ENCODE peak calls at places on chromosomes 1 and 21, in six cellular contexts. One of them, this sample, is unnamed.

GRCh38 chr21:46152939-46153258 is 2.5 kb downstream of the FTCD start:
- DNase-seq in dorsolateral prefrontal cortex: no peak
- DNase-seq in colonic mucosa: no peak
- DNase-seq in fibroblast of mammary gland: no peak
- DNase-seq in IMR-90: no peak
- DNase-seq in GM13977: no peak
- DNase-seq in this sample: no peak

GRCh38 chr21:30491963-30492428 is at the start of gene KRTAP19-3:
- DNase-seq in fibroblast of mammary gland: no peak
- DNase-seq in GM13977: no peak
- DNase-seq in IMR-90: no peak
- DNase-seq in colonic mucosa: no peak
- DNase-seq in dorsolateral prefrontal cortex: no peak
- DNase-seq in this sample: no peak

GRCh38 chr21:15224346-15225086 is 159.7 kb upstream of the NRIP1 start:
- DNase-seq in IMR-90: peak
- DNase-seq in dorsolateral prefrontal cortex: no peak
- DNase-seq in colonic mucosa: no peak
- DNase-seq in fibroblast of mammary gland: peak
- DNase-seq in GM13977: no peak
- DNase-seq in this sample: peak

GRCh38 chr1:221829327-221830011 is 87.6 kb upstream of the DUSP10 start:
- DNase-seq in fibroblast of mammary gland: peak
- DNase-seq in GM13977: no peak
- DNase-seq in colonic mucosa: no peak
- DNase-seq in dorsolateral prefrontal cortex: peak
- DNase-seq in IMR-90: peak
- DNase-seq in this sample: peak

GRCh38 chr1:153705484-153705883 is 22.4 kb upstream of the INTS3 start:
- DNase-seq in dorsolateral prefrontal cortex: no peak
- DNase-seq in fibroblast of mammary gland: no peak
- DNase-seq in GM13977: no peak
- DNase-seq in colonic mucosa: no peak
- DNase-seq in IMR-90: no peak
- DNase-seq in this sample: peak

GRCh38 chr1:21329209-21329844 is 39.1 kb upstream of the ECE1 start:
- DNase-seq in colonic mucosa: peak
- DNase-seq in GM13977: no peak
- DNase-seq in dorsolateral prefrontal cortex: no peak
- DNase-seq in IMR-90: no peak
- DNase-seq in fibroblast of mammary gland: peak
- DNase-seq in this sample: peak

GRCh38 chr1:223123238-223123976 is 19.6 kb downstream of the TLR5 start:
- DNase-seq in fibroblast of mammary gland: peak
- DNase-seq in GM13977: peak
- DNase-seq in IMR-90: peak
- DNase-seq in colonic mucosa: peak
- DNase-seq in dorsolateral prefrontal cortex: peak
- DNase-seq in this sample: peak

GRCh38 chr1:114746450-114747121 is 11.2 kb downstream of the CSDE1 start:
- DNase-seq in dorsolateral prefrontal cortex: no peak
- DNase-seq in fibroblast of mammary gland: no peak
- DNase-seq in IMR-90: no peak
- DNase-seq in colonic mucosa: no peak
- DNase-seq in GM13977: no peak
- DNase-seq in this sample: no peak

GRCh38 chr1:52142220-52143153 is 598 bp downstream of the ZFYVE9 start:
- DNase-seq in fibroblast of mammary gland: peak
- DNase-seq in colonic mucosa: peak
- DNase-seq in GM13977: peak
- DNase-seq in dorsolateral prefrontal cortex: no peak
- DNase-seq in IMR-90: peak
- DNase-seq in this sample: peak

GRCh38 chr1:29297476-29297875 is 61.2 kb downstream of the PTPRU start:
- DNase-seq in fibroblast of mammary gland: no peak
- DNase-seq in dorsolateral prefrontal cortex: no peak
- DNase-seq in IMR-90: peak
- DNase-seq in GM13977: no peak
- DNase-seq in colonic mucosa: no peak
- DNase-seq in this sample: no peak

GRCh38 chr1:218741852-218742251 is 396.7 kb downstream of the TGFB2 start:
- DNase-seq in fibroblast of mammary gland: peak
- DNase-seq in colonic mucosa: no peak
- DNase-seq in dorsolateral prefrontal cortex: no peak
- DNase-seq in IMR-90: peak
- DNase-seq in GM13977: no peak
- DNase-seq in this sample: no peak

GRCh38 chr1:234915923-234916675 is 212.5 kb downstream of the TOMM20 start:
- DNase-seq in colonic mucosa: no peak
- DNase-seq in fibroblast of mammary gland: peak
- DNase-seq in IMR-90: no peak
- DNase-seq in dorsolateral prefrontal cortex: no peak
- DNase-seq in GM13977: no peak
- DNase-seq in this sample: no peak

GRCh38 chr1:219339466-219339865 is 165.8 kb downstream of the LYPLAL1 start:
- DNase-seq in IMR-90: peak
- DNase-seq in fibroblast of mammary gland: peak
- DNase-seq in colonic mucosa: no peak
- DNase-seq in GM13977: no peak
- DNase-seq in dorsolateral prefrontal cortex: no peak
- DNase-seq in this sample: no peak

GRCh38 chr1:47507921-47508894 is 70.4 kb downstream of the FOXD2 start:
- DNase-seq in GM13977: peak
- DNase-seq in IMR-90: no peak
- DNase-seq in dorsolateral prefrontal cortex: no peak
- DNase-seq in fibroblast of mammary gland: no peak
- DNase-seq in colonic mucosa: peak
- DNase-seq in this sample: no peak

GRCh38 chr1:100714599-100714998 is 4.9 kb upstream of the VCAM1 start:
- DNase-seq in fibroblast of mammary gland: no peak
- DNase-seq in GM13977: no peak
- DNase-seq in IMR-90: no peak
- DNase-seq in colonic mucosa: no peak
- DNase-seq in dorsolateral prefrontal cortex: no peak
- DNase-seq in this sample: no peak

GRCh38 chr1:235409045-235409820 is 42.0 kb downstream of the TBCE start:
- DNase-seq in colonic mucosa: no peak
- DNase-seq in IMR-90: no peak
- DNase-seq in fibroblast of mammary gland: no peak
- DNase-seq in GM13977: no peak
- DNase-seq in dorsolateral prefrontal cortex: no peak
- DNase-seq in this sample: no peak

GRCh38 chr1:212267017-212267416 is 18.2 kb upstream of the PPP2R5A start:
- DNase-seq in IMR-90: no peak
- DNase-seq in GM13977: no peak
- DNase-seq in fibroblast of mammary gland: no peak
- DNase-seq in dorsolateral prefrontal cortex: no peak
- DNase-seq in colonic mucosa: no peak
- DNase-seq in this sample: no peak

GRCh38 chr1:22528451-22528850 is 34.8 kb upstream of the EPHA8 start:
- DNase-seq in fibroblast of mammary gland: no peak
- DNase-seq in colonic mucosa: no peak
- DNase-seq in GM13977: no peak
- DNase-seq in dorsolateral prefrontal cortex: no peak
- DNase-seq in IMR-90: no peak
- DNase-seq in this sample: no peak

GRCh38 chr1:219757890-219758289 is 145.0 kb upstream of the ZC3H11B start:
- DNase-seq in dorsolateral prefrontal cortex: no peak
- DNase-seq in GM13977: no peak
- DNase-seq in fibroblast of mammary gland: peak
- DNase-seq in colonic mucosa: no peak
- DNase-seq in IMR-90: no peak
- DNase-seq in this sample: peak

GRCh38 chr1:177286396-177286795 is 115.6 kb downstream of the BRINP2 start:
- DNase-seq in IMR-90: peak
- DNase-seq in colonic mucosa: no peak
- DNase-seq in dorsolateral prefrontal cortex: no peak
- DNase-seq in fibroblast of mammary gland: peak
- DNase-seq in GM13977: no peak
- DNase-seq in this sample: no peak

GRCh38 chr1:154501423-154502065 is 475 bp upstream of the TDRD10 start:
- DNase-seq in colonic mucosa: peak
- DNase-seq in dorsolateral prefrontal cortex: no peak
- DNase-seq in GM13977: peak
- DNase-seq in IMR-90: no peak
- DNase-seq in fibroblast of mammary gland: no peak
- DNase-seq in this sample: no peak

GRCh38 chr1:91018006-91018405 is 3.8 kb downstream of the ZNF644 start:
- DNase-seq in colonic mucosa: no peak
- DNase-seq in GM13977: peak
- DNase-seq in dorsolateral prefrontal cortex: no peak
- DNase-seq in IMR-90: no peak
- DNase-seq in fibroblast of mammary gland: peak
- DNase-seq in this sample: no peak

GRCh38 chr1:35958558-35958957 is 27.7 kb downstream of the AGO3 start:
- DNase-seq in IMR-90: no peak
- DNase-seq in colonic mucosa: no peak
- DNase-seq in fibroblast of mammary gland: no peak
- DNase-seq in GM13977: no peak
- DNase-seq in dorsolateral prefrontal cortex: no peak
- DNase-seq in this sample: no peak

GRCh38 chr1:238558746-238559145 is 668.0 kb upstream of the ZP4 start:
- DNase-seq in fibroblast of mammary gland: no peak
- DNase-seq in dorsolateral prefrontal cortex: no peak
- DNase-seq in IMR-90: no peak
- DNase-seq in colonic mucosa: no peak
- DNase-seq in GM13977: no peak
- DNase-seq in this sample: no peak

GRCh38 chr1:238558156-238558555 is 667.4 kb upstream of the ZP4 start:
- DNase-seq in fibroblast of mammary gland: peak
- DNase-seq in dorsolateral prefrontal cortex: no peak
- DNase-seq in colonic mucosa: no peak
- DNase-seq in IMR-90: peak
- DNase-seq in GM13977: no peak
- DNase-seq in this sample: peak

DNA sequence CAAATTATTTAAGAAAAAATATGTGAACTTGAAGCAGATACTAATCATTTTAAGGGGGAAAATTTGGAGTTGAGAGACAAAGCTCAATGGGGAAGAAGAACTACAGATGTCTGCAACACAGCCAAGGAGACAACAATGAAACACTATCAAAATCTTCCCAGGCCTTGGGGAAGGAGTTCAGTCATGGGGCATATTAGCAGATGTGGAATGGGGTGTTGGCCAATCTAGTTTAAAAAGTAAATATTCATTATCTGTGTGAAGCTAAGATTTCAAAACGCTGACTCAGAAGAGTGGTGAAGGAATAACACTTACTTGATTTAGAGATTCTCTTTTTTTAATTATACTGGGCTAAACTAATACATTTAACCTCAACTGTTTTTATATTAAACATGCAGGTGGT is 671.7 kb upstream of the ZP4 start:
- DNase-seq in GM13977: no peak
- DNase-seq in dorsolateral prefrontal cortex: no peak
- DNase-seq in fibroblast of mammary gland: peak
- DNase-seq in colonic mucosa: no peak
- DNase-seq in IMR-90: peak
- DNase-seq in this sample: peak
- TF ChIP-seq CTCF in GM13977: no peak
- TF ChIP-seq CTCF in dorsolateral prefrontal cortex: no peak
- TF ChIP-seq CTCF in fibroblast of mammary gland: no peak
- TF ChIP-seq CTCF in colonic mucosa: no peak
- TF ChIP-seq CTCF in IMR-90: no peak
- TF ChIP-seq CTCF in this sample: no peak

GRCh38 chr1:207814469-207814868 is 62.6 kb downstream of the CD46 start:
- DNase-seq in GM13977: no peak
- DNase-seq in colonic mucosa: no peak
- DNase-seq in dorsolateral prefrontal cortex: no peak
- DNase-seq in IMR-90: no peak
- DNase-seq in fibroblast of mammary gland: no peak
- DNase-seq in this sample: no peak

GRCh38 chr1:207811920-207812720 is 60.3 kb downstream of the CD46 start:
- DNase-seq in dorsolateral prefrontal cortex: peak
- DNase-seq in colonic mucosa: no peak
- DNase-seq in IMR-90: peak
- DNase-seq in GM13977: peak
- DNase-seq in fibroblast of mammary gland: peak
- DNase-seq in this sample: peak

GRCh38 chr1:207813513-207813881 is 61.6 kb downstream of the CD46 start:
- DNase-seq in dorsolateral prefrontal cortex: no peak
- DNase-seq in fibroblast of mammary gland: no peak
- DNase-seq in colonic mucosa: no peak
- DNase-seq in IMR-90: no peak
- DNase-seq in GM13977: no peak
- DNase-seq in this sample: no peak

GRCh38 chr1:207813946-207814345 is 62.1 kb downstream of the CD46 start:
- DNase-seq in GM13977: no peak
- DNase-seq in IMR-90: no peak
- DNase-seq in colonic mucosa: no peak
- DNase-seq in dorsolateral prefrontal cortex: no peak
- DNase-seq in fibroblast of mammary gland: no peak
- DNase-seq in this sample: no peak

GRCh38 chr1:207812778-207813512 is 61.1 kb downstream of the CD46 start:
- DNase-seq in IMR-90: no peak
- DNase-seq in colonic mucosa: no peak
- DNase-seq in dorsolateral prefrontal cortex: no peak
- DNase-seq in fibroblast of mammary gland: no peak
- DNase-seq in GM13977: no peak
- DNase-seq in this sample: no peak
- TF ChIP-seq CTCF in IMR-90: no peak
- TF ChIP-seq CTCF in colonic mucosa: no peak
- TF ChIP-seq CTCF in dorsolateral prefrontal cortex: no peak
- TF ChIP-seq CTCF in fibroblast of mammary gland: no peak
- TF ChIP-seq CTCF in GM13977: no peak
- TF ChIP-seq CTCF in this sample: no peak

GRCh38 chr1:37073752-37074151 is 39.4 kb upstream of the GRIK3 start:
- DNase-seq in IMR-90: no peak
- DNase-seq in dorsolateral prefrontal cortex: no peak
- DNase-seq in fibroblast of mammary gland: no peak
- DNase-seq in GM13977: no peak
- DNase-seq in colonic mucosa: no peak
- DNase-seq in this sample: no peak
- TF ChIP-seq CTCF in IMR-90: no peak
- TF ChIP-seq CTCF in dorsolateral prefrontal cortex: no peak
- TF ChIP-seq CTCF in fibroblast of mammary gland: no peak
- TF ChIP-seq CTCF in GM13977: no peak
- TF ChIP-seq CTCF in colonic mucosa: no peak
- TF ChIP-seq CTCF in this sample: no peak

DNA sequence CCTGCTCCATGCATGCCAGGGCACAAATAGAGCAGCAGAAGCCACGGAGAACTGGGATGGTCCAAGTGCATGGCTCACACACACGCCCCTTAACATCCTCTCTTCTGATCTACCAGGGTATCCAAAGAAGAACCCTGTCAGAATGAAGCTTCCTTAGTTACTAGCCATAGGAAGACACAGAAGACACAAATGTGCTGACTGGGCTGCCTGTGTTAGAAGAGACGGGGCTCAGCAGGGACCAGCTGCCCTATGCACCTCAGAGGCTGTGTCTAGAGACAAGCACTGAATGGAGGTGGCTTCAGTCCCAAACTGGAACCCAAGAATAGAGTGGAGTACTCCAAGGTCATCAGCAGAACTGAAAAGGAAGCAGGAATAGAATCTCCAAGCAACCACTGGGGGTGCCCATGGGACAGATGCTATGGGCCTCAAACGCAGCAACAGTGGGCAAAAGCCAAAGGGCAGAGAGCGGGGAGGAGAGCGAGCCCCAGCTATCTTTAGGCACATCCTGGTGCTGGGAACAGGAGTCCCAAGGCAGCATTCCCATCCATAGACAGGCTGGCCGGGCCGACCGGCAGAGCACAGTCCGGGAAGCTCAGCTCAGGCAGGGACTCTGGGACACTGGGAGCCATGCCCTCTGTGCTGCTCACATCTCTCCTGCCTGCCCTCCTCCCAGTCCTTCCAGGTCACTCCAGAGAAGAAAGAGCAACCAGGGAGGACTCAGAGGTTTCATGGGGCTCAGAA is 9.5 kb downstream of the SLC6A9 start:
- DNase-seq in IMR-90: no peak
- DNase-seq in colonic mucosa: no peak
- DNase-seq in GM13977: no peak
- DNase-seq in dorsolateral prefrontal cortex: no peak
- DNase-seq in fibroblast of mammary gland: no peak
- DNase-seq in this sample: no peak
- TF ChIP-seq CTCF in IMR-90: no peak
- TF ChIP-seq CTCF in colonic mucosa: no peak
- TF ChIP-seq CTCF in GM13977: no peak
- TF ChIP-seq CTCF in dorsolateral prefrontal cortex: peak
- TF ChIP-seq CTCF in fibroblast of mammary gland: no peak
- TF ChIP-seq CTCF in this sample: no peak